ENCODE peak calls at places on chromosomes 13 and 19, in four cellular contexts. One of them, this sample, is unnamed. For H3K36me3, the result is how much of the 10 kb centered on the place peaks cover.

GRCh38 chr19:28569132-28570114 is 643.5 kb downstream of the UQCRFS1 start:
- DNase-seq in endodermal cell: peak
- DNase-seq in IMR-90: no peak
- DNase-seq in CD8-positive, alpha-beta memory T cell: no peak
- DNase-seq in this sample: no peak

GRCh38 chr13:67106502-67107057 is 123.6 kb downstream of the PCDH9 start:
- DNase-seq in endodermal cell: no peak
- DNase-seq in IMR-90: no peak
- DNase-seq in CD8-positive, alpha-beta memory T cell: no peak
- DNase-seq in this sample: no peak

GRCh38 chr19:18507727-18508440 is 14.0 kb downstream of the ELL start:
- DNase-seq in endodermal cell: no peak
- DNase-seq in IMR-90: peak
- DNase-seq in CD8-positive, alpha-beta memory T cell: no peak
- DNase-seq in this sample: peak

GRCh38 chr13:27523345-27524073 is 73.1 kb upstream of the MTIF3 start:
- DNase-seq in endodermal cell: no peak
- DNase-seq in IMR-90: no peak
- DNase-seq in CD8-positive, alpha-beta memory T cell: no peak
- DNase-seq in this sample: no peak

GRCh38 chr13:86591862-86592261 is 792.6 kb upstream of the SLITRK6 start:
- DNase-seq in endodermal cell: no peak
- DNase-seq in IMR-90: peak
- DNase-seq in CD8-positive, alpha-beta memory T cell: no peak
- DNase-seq in this sample: no peak

GRCh38 chr19:51976852-51977251 is 9.8 kb downstream of the ZNF350 start:
- DNase-seq in endodermal cell: no peak
- DNase-seq in IMR-90: no peak
- DNase-seq in CD8-positive, alpha-beta memory T cell: no peak
- DNase-seq in this sample: no peak

GRCh38 chr19:38425810-38426466 is at the start of gene RASGRP4:
- DNase-seq in endodermal cell: peak
- DNase-seq in IMR-90: no peak
- DNase-seq in CD8-positive, alpha-beta memory T cell: no peak
- DNase-seq in this sample: peak

GRCh38 chr13:50357586-50358118 is 342.4 kb downstream of the KCNRG start:
- DNase-seq in endodermal cell: no peak
- DNase-seq in IMR-90: peak
- DNase-seq in CD8-positive, alpha-beta memory T cell: no peak
- DNase-seq in this sample: no peak

GRCh38 chr13:50320297-50320862 is 305.1 kb downstream of the KCNRG start:
- DNase-seq in endodermal cell: no peak
- DNase-seq in IMR-90: peak
- DNase-seq in CD8-positive, alpha-beta memory T cell: no peak
- DNase-seq in this sample: no peak

GRCh38 chr13:20161275-20161950 is 561 bp upstream of the GJA3 start:
- DNase-seq in endodermal cell: peak
- DNase-seq in IMR-90: no peak
- DNase-seq in CD8-positive, alpha-beta memory T cell: peak
- DNase-seq in this sample: peak

GRCh38 chr13:60759499-60759898 is 362.5 kb downstream of the TDRD3 start:
- DNase-seq in endodermal cell: peak
- DNase-seq in IMR-90: no peak
- DNase-seq in CD8-positive, alpha-beta memory T cell: no peak
- DNase-seq in this sample: peak

GRCh38 chr13:78138756-78139155 is 220.1 kb upstream of the EDNRB start:
- DNase-seq in endodermal cell: no peak
- DNase-seq in IMR-90: no peak
- DNase-seq in CD8-positive, alpha-beta memory T cell: no peak
- DNase-seq in this sample: no peak

GRCh38 chr19:42480335-42481095 is 37.8 kb upstream of the CXCL17 start:
- DNase-seq in endodermal cell: peak
- DNase-seq in IMR-90: peak
- DNase-seq in CD8-positive, alpha-beta memory T cell: no peak
- DNase-seq in this sample: no peak

GRCh38 chr13:110913322-110913721 is 1.5 kb downstream of the ANKRD10 start:
- DNase-seq in endodermal cell: no peak
- DNase-seq in IMR-90: peak
- DNase-seq in CD8-positive, alpha-beta memory T cell: peak
- DNase-seq in this sample: peak

GRCh38 chr13:28707629-28708427 is 10.9 kb downstream of the SLC46A3 start:
- DNase-seq in endodermal cell: no peak
- DNase-seq in IMR-90: peak
- DNase-seq in CD8-positive, alpha-beta memory T cell: no peak
- DNase-seq in this sample: no peak

GRCh38 chr13:110306960-110307696 is at the start of the genes COL4A1 and COL4A2:
- DNase-seq in endodermal cell: peak
- DNase-seq in IMR-90: peak
- DNase-seq in CD8-positive, alpha-beta memory T cell: no peak
- DNase-seq in this sample: no peak

GRCh38 chr13:46385946-46386345 is 1.1 kb downstream of the RUBCNL start:
- DNase-seq in endodermal cell: peak
- DNase-seq in IMR-90: no peak
- DNase-seq in CD8-positive, alpha-beta memory T cell: no peak
- DNase-seq in this sample: no peak

GRCh38 chr13:111897846-111898215 is 169.1 kb upstream of the SOX1 start:
- DNase-seq in endodermal cell: peak
- DNase-seq in IMR-90: no peak
- DNase-seq in CD8-positive, alpha-beta memory T cell: no peak
- DNase-seq in this sample: no peak

GRCh38 chr13:21453352-21454089 is 5.6 kb downstream of the ZDHHC20 start:
- DNase-seq in endodermal cell: no peak
- DNase-seq in IMR-90: no peak
- DNase-seq in CD8-positive, alpha-beta memory T cell: no peak
- DNase-seq in this sample: no peak

GRCh38 chr19:15759962-15760565 is 22.3 kb downstream of the OR10H3 start:
- DNase-seq in endodermal cell: no peak
- DNase-seq in IMR-90: no peak
- DNase-seq in CD8-positive, alpha-beta memory T cell: no peak
- DNase-seq in this sample: peak

GRCh38 chr13:97727991-97728390 is 225.5 kb upstream of the IPO5 start:
- DNase-seq in endodermal cell: no peak
- DNase-seq in IMR-90: no peak
- DNase-seq in CD8-positive, alpha-beta memory T cell: no peak
- DNase-seq in this sample: no peak

GRCh38 chr19:23403024-23403423 is 7.8 kb upstream of the ZNF91 start:
- DNase-seq in endodermal cell: no peak
- DNase-seq in IMR-90: no peak
- DNase-seq in CD8-positive, alpha-beta memory T cell: no peak
- DNase-seq in this sample: no peak

GRCh38 chr19:52660981-52661380 is 22.8 kb upstream of the ZNF83 start:
- DNase-seq in endodermal cell: no peak
- DNase-seq in IMR-90: peak
- DNase-seq in CD8-positive, alpha-beta memory T cell: no peak
- DNase-seq in this sample: no peak

GRCh38 chr13:73449258-73449657 is 390.5 kb downstream of the KLF5 start:
- DNase-seq in endodermal cell: no peak
- DNase-seq in IMR-90: peak
- DNase-seq in CD8-positive, alpha-beta memory T cell: no peak
- DNase-seq in this sample: no peak

GRCh38 chr13:102470283-102470920 is 68.6 kb upstream of the FGF14 start:
- DNase-seq in endodermal cell: no peak
- DNase-seq in IMR-90: no peak
- DNase-seq in CD8-positive, alpha-beta memory T cell: no peak
- DNase-seq in this sample: no peak

GRCh38 chr13:111633401-111633800 is 313.0 kb downstream of the TEX29 start:
- DNase-seq in endodermal cell: no peak
- DNase-seq in IMR-90: no peak
- DNase-seq in CD8-positive, alpha-beta memory T cell: no peak
- DNase-seq in this sample: no peak

GRCh38 chr19:8305798-8306197 is 2.4 kb downstream of the CD320 start:
- DNase-seq in endodermal cell: no peak
- DNase-seq in IMR-90: no peak
- DNase-seq in CD8-positive, alpha-beta memory T cell: no peak
- DNase-seq in this sample: no peak

GRCh38 chr13:26771796-26772195 is 11.2 kb upstream of the GPR12 start:
- DNase-seq in endodermal cell: no peak
- DNase-seq in IMR-90: no peak
- DNase-seq in CD8-positive, alpha-beta memory T cell: no peak
- DNase-seq in this sample: no peak

GRCh38 chr13:48961379-48961778 is 14.3 kb upstream of the FNDC3A start:
- DNase-seq in endodermal cell: no peak
- DNase-seq in IMR-90: no peak
- DNase-seq in CD8-positive, alpha-beta memory T cell: no peak
- DNase-seq in this sample: no peak

GRCh38 chr13:40897058-40897457 is 107.6 kb downstream of the SLC25A15 start:
- DNase-seq in endodermal cell: no peak
- DNase-seq in IMR-90: no peak
- DNase-seq in CD8-positive, alpha-beta memory T cell: no peak
- DNase-seq in this sample: no peak

GRCh38 chr19:54684537-54684936 is 21.8 kb downstream of the LILRB4 start:
- DNase-seq in endodermal cell: peak
- DNase-seq in IMR-90: no peak
- DNase-seq in CD8-positive, alpha-beta memory T cell: no peak
- DNase-seq in this sample: no peak

GRCh38 chr13:66657165-66657895 is 572.8 kb downstream of the PCDH9 start:
- DNase-seq in endodermal cell: no peak
- DNase-seq in IMR-90: peak
- DNase-seq in CD8-positive, alpha-beta memory T cell: no peak
- DNase-seq in this sample: peak

GRCh38 chr19:12834976-12835757 is 788 bp upstream of the RTBDN start:
- DNase-seq in endodermal cell: peak
- DNase-seq in IMR-90: no peak
- DNase-seq in CD8-positive, alpha-beta memory T cell: no peak
- DNase-seq in this sample: no peak

GRCh38 chr13:98581377-98581776 is 4.5 kb upstream of the STK24 start:
- DNase-seq in endodermal cell: no peak
- DNase-seq in IMR-90: no peak
- DNase-seq in CD8-positive, alpha-beta memory T cell: no peak
- DNase-seq in this sample: no peak

GRCh38 chr19:46404884-46405658 is 8.3 kb downstream of the CCDC8 start:
- DNase-seq in endodermal cell: peak
- DNase-seq in IMR-90: no peak
- DNase-seq in CD8-positive, alpha-beta memory T cell: no peak
- DNase-seq in this sample: peak
- H3K4me3 ChIP-seq in endodermal cell: no peak
- H3K4me3 ChIP-seq in IMR-90: no peak
- H3K4me3 ChIP-seq in CD8-positive, alpha-beta memory T cell: no peak
- H3K4me3 ChIP-seq in this sample: no peak

DNA sequence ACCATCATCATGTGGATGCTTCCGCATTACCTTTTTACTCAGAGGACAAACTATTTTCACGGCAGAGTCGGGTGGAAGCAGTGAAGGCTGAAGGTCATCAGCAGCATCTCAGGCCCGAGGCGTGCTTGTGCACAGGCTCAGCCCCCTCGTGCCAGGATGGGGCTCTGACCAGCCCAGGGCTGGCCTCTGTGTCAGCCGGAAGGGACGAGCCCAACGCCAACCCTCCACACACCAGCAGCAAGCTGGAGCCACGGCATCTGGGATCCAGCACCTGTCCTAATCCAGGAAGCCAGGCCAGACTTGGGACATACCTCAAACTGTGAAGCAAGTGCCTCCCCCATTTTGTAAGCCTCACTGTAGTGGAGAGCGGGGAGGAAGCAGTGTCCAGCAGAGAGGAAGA is 11.1 kb downstream of the MICOS13 start:
- DNase-seq in endodermal cell: no peak
- DNase-seq in IMR-90: no peak
- DNase-seq in CD8-positive, alpha-beta memory T cell: no peak
- DNase-seq in this sample: no peak
- H3K36me3 ChIP-seq in endodermal cell: half or more
- H3K36me3 ChIP-seq in IMR-90: half or more
- H3K36me3 ChIP-seq in CD8-positive, alpha-beta memory T cell: under half
- H3K36me3 ChIP-seq in this sample: under half

GRCh38 chr19:2888739-2889224 is 11.9 kb upstream of the ZNF57 start:
- DNase-seq in endodermal cell: no peak
- DNase-seq in IMR-90: no peak
- DNase-seq in CD8-positive, alpha-beta memory T cell: peak
- DNase-seq in this sample: peak
- H3K4me3 ChIP-seq in endodermal cell: no peak
- H3K4me3 ChIP-seq in IMR-90: no peak
- H3K4me3 ChIP-seq in CD8-positive, alpha-beta memory T cell: no peak
- H3K4me3 ChIP-seq in this sample: no peak

DNA sequence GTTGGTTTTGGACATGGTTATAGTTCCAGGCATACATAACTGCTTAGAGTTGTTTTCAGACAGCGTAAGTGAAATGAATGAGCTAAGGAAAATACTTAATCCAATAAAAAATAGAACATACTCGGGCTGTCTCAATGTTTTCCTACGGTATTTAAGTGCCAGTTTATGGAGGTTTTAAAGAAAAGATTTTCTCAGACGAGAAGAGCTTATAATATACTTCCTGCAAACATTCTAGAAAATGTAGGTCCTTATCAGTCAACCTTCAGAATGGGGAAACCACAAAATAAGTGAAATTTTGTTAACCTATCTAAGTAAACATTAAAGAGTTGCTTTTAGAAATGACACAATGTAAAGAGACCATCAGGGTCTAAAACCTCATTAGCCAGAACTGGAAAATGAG is 12.1 kb downstream of the MIR17HG start:
- DNase-seq in endodermal cell: no peak
- DNase-seq in IMR-90: no peak
- DNase-seq in CD8-positive, alpha-beta memory T cell: no peak
- DNase-seq in this sample: no peak
- H3K36me3 ChIP-seq in endodermal cell: under half
- H3K36me3 ChIP-seq in IMR-90: under half
- H3K36me3 ChIP-seq in CD8-positive, alpha-beta memory T cell: under half
- H3K36me3 ChIP-seq in this sample: under half

DNA sequence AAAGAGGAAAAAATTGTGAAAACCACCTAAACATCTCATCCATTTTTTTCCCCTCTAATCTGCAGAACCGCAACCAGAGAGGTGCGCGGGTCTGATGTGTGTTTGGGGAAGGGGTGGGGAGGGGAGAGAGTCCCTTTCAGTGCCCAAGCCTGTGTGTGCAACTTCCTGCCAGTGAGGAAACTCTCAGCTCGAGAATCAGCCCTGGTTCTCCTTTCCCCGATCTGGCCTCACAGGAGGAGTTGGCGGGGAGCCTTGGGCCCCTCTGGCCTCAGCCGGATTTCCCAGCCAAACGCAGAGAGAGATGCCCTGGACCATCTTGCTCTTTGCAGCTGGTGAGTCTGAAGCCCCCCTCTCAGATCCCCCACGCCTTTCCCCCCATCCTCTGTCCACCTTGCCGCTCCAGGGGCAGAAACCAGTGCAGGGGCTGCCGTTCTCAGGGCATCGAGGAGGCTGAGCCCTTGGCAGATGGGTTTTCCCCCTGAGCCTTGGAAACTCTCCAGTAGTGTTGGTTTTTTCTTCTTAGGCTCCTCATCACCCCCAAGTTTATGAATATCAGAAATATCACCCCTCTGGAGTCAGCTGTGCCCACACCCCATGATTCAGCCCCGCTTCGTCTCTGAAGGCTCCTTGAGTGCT is at the start of gene C19orf38:
- DNase-seq in endodermal cell: no peak
- DNase-seq in IMR-90: no peak
- DNase-seq in CD8-positive, alpha-beta memory T cell: no peak
- DNase-seq in this sample: no peak
- H3K4me3 ChIP-seq in endodermal cell: no peak
- H3K4me3 ChIP-seq in IMR-90: no peak
- H3K4me3 ChIP-seq in CD8-positive, alpha-beta memory T cell: no peak
- H3K4me3 ChIP-seq in this sample: no peak

GRCh38 chr19:49976496-49976895 is 15.5 kb upstream of the SIGLEC11 start:
- DNase-seq in endodermal cell: no peak
- DNase-seq in IMR-90: peak
- DNase-seq in CD8-positive, alpha-beta memory T cell: no peak
- DNase-seq in this sample: no peak
- H3K36me3 ChIP-seq in endodermal cell: under half
- H3K36me3 ChIP-seq in IMR-90: under half
- H3K36me3 ChIP-seq in CD8-positive, alpha-beta memory T cell: under half
- H3K36me3 ChIP-seq in this sample: under half